ENCODE peak calls at places on chromosomes 5 and 9, in seven cellular contexts. U is CD4-positive, CD25-positive, alpha-beta regulatory T cell; B is lung; F is left ventricle myocardium inferior; Z is caudate nucleus; I is IMR-90; J is heart left ventricle. O is an unnamed sample.

GRCh38 chr5:176545737-176546509 is 3.2 kb upstream of the CDHR2 start:
- DNase-seq in U (no peak), B (no peak), F (no peak), Z (no peak), I (no peak), J (no peak), O (peak)

GRCh38 chr9:33719581-33720374 is 75.6 kb upstream of the PRSS3 start:
- DNase-seq in U (no peak), B (no peak), F (peak), Z (no peak), I (no peak), J (no peak), O (no peak)

GRCh38 chr5:87302061-87302460 is 34.4 kb downstream of the RASA1 start:
- DNase-seq in U (no peak), B (no peak), F (no peak), Z (no peak), I (peak), J (no peak), O (peak)

GRCh38 chr9:4769321-4770080 is 23.2 kb upstream of the RCL1 start:
- DNase-seq in U (no peak), B (no peak), F (no peak), Z (no peak), I (peak), J (no peak), O (peak)

GRCh38 chr5:111953351-111954127 is 196.5 kb upstream of the NREP start:
- DNase-seq in U (no peak), B (no peak), F (no peak), Z (no peak), I (peak), J (no peak), O (no peak)

GRCh38 chr5:126552614-126553013 is 42.4 kb downstream of the ALDH7A1 start:
- DNase-seq in U (no peak), B (no peak), F (no peak), Z (no peak), I (peak), J (no peak), O (no peak)

GRCh38 chr5:1167728-1168709 is 33.4 kb upstream of the SLC6A19 start:
- DNase-seq in U (peak), B (peak), F (peak), Z (peak), I (peak), J (peak), O (no peak)

GRCh38 chr9:114786251-114786650 is 19.6 kb downstream of the TNFSF15 start:
- DNase-seq in U (no peak), B (no peak), F (no peak), Z (no peak), I (no peak), J (no peak), O (no peak)

GRCh38 chr5:172881691-172882370 is 47.8 kb downstream of the ERGIC1 start:
- DNase-seq in U (no peak), B (no peak), F (no peak), Z (no peak), I (peak), J (no peak), O (no peak)

GRCh38 chr5:7856855-7857254 is 5.9 kb upstream of the CFAP90 start:
- DNase-seq in U (no peak), B (no peak), F (no peak), Z (peak), I (peak), J (peak), O (no peak)

GRCh38 chr5:94316916-94317838 is 301.2 kb downstream of the KIAA0825 start:
- DNase-seq in U (no peak), B (no peak), F (no peak), Z (no peak), I (peak), J (no peak), O (no peak)

GRCh38 chr5:95924720-95925119 is 36.9 kb downstream of the ELL2 start:
- DNase-seq in U (no peak), B (no peak), F (no peak), Z (no peak), I (peak), J (no peak), O (peak)

GRCh38 chr5:158679221-158679641 is 420.5 kb downstream of the EBF1 start:
- DNase-seq in U (no peak), B (no peak), F (no peak), Z (no peak), I (no peak), J (no peak), O (no peak)

GRCh38 chr9:95516736-95517558 is at the start of gene PTCH1:
- DNase-seq in U (no peak), B (no peak), F (peak), Z (no peak), I (peak), J (peak), O (no peak)

GRCh38 chr5:120771181-120771580 is 307.1 kb downstream of the PRR16 start:
- DNase-seq in U (no peak), B (no peak), F (no peak), Z (no peak), I (peak), J (no peak), O (no peak)

GRCh38 chr5:139962445-139962844 is 80.7 kb downstream of the NRG2 start:
- DNase-seq in U (no peak), B (peak), F (no peak), Z (no peak), I (no peak), J (no peak), O (no peak)

GRCh38 chr9:126519660-126520425 is 93.9 kb upstream of the LMX1B start:
- DNase-seq in U (no peak), B (no peak), F (no peak), Z (no peak), I (no peak), J (no peak), O (no peak)

GRCh38 chr5:43773032-43773830 is 170.3 kb downstream of the NNT start:
- DNase-seq in U (no peak), B (no peak), F (no peak), Z (no peak), I (peak), J (no peak), O (peak)

GRCh38 chr9:133732351-133733073 is 5.6 kb downstream of the SARDH start:
- DNase-seq in U (no peak), B (no peak), F (no peak), Z (no peak), I (no peak), J (no peak), O (no peak)

GRCh38 chr9:70389642-70390266 is 24.7 kb downstream of the KLF9 start:
- DNase-seq in U (no peak), B (no peak), F (no peak), Z (no peak), I (peak), J (no peak), O (no peak)

GRCh38 chr9:99052849-99053715 is 51.8 kb upstream of the TGFBR1 start:
- DNase-seq in U (no peak), B (no peak), F (no peak), Z (peak), I (no peak), J (no peak), O (no peak)

GRCh38 chr5:176387384-176387925 is 943 bp downstream of the NOP16 start:
- DNase-seq in U (no peak), B (no peak), F (no peak), Z (no peak), I (no peak), J (no peak), O (no peak)

GRCh38 chr9:69391946-69392345 is 66.9 kb downstream of the ENTREP1 start:
- DNase-seq in U (no peak), B (no peak), F (no peak), Z (peak), I (no peak), J (peak), O (no peak)

GRCh38 chr5:157464518-157465171 is 4.6 kb downstream of the NIPAL4 start:
- DNase-seq in U (no peak), B (peak), F (no peak), Z (no peak), I (peak), J (no peak), O (peak)

GRCh38 chr5:56412601-56413379 is 179.7 kb upstream of the ANKRD55 start:
- DNase-seq in U (no peak), B (no peak), F (peak), Z (peak), I (no peak), J (peak), O (no peak)

GRCh38 chr5:44774279-44774880 is 34.4 kb upstream of the MRPS30 start:
- DNase-seq in U (no peak), B (no peak), F (no peak), Z (no peak), I (peak), J (no peak), O (no peak)

GRCh38 chr9:114837923-114838322 is 32.1 kb upstream of the TNFSF15 start:
- DNase-seq in U (no peak), B (no peak), F (no peak), Z (no peak), I (peak), J (no peak), O (no peak)

GRCh38 chr5:59789197-59789596 is 104.3 kb downstream of the PDE4D start:
- DNase-seq in U (no peak), B (no peak), F (no peak), Z (no peak), I (no peak), J (no peak), O (no peak)

GRCh38 chr5:110099562-110099961 is 409.8 kb downstream of the MAN2A1 start:
- DNase-seq in U (no peak), B (no peak), F (no peak), Z (no peak), I (no peak), J (no peak), O (no peak)

GRCh38 chr5:10808347-10809212 is 47.5 kb upstream of the DAP start:
- DNase-seq in U (no peak), B (no peak), F (no peak), Z (no peak), I (no peak), J (no peak), O (no peak)

DNA sequence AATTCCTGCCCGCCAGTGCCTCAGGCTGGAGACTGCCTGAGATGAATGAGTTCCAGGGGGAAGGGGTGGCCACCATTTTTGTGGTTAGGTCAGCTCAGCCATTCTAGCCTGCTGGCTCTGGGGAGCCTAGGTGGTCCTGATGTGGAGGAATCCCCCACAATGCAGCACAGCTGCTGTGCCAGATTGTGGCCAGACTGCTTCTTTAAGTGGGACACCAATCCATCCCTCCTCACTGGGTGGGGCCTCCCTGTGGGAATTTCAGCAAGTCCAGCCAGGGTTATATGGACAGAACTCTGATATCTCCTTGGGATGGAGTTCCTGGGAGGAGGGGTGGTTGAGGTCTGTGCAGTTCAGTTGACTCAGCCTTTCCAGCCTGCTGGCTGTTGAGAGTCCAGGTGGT is 51.2 kb upstream of the DAP start:
- DNase-seq in U (no peak), B (no peak), F (no peak), Z (no peak), I (no peak), J (no peak), O (no peak)
- H3K27ac ChIP-seq in U (no peak), B (no peak), F (no peak), Z (no peak), I (no peak), J (no peak), O (no peak)

DNA sequence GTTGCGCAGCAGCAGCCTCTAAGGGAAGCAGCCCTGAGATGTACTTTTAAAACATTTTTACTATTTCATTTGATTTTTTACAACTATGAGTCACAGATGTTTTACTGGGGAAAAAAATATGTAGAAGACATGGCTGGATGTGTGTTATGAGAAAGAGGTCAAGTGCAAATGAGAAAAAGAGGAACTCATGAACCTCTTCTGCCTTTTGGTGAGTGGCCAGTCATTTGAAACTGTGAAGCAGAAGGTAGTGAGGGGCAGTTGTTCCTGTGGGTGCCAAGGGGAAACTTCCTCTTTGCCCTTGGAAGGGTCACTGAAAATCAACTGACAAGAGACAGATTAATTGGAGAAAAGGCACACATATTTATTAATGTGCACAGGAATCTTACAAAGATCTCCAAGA is 31.3 kb upstream of the SYK start:
- DNase-seq in U (no peak), B (no peak), F (no peak), Z (no peak), I (no peak), J (no peak), O (no peak)
- H3K27ac ChIP-seq in U (no peak), B (no peak), F (no peak), Z (no peak), I (no peak), J (no peak), O (no peak)

GRCh38 chr5:168328804-168329203 is 37.4 kb downstream of the WWC1 start:
- DNase-seq in U (no peak), B (peak), F (no peak), Z (no peak), I (peak), J (no peak), O (no peak)

GRCh38 chr5:168327019-168327421 is 35.6 kb downstream of the WWC1 start:
- DNase-seq in U (no peak), B (no peak), F (no peak), Z (no peak), I (peak), J (no peak), O (no peak)

GRCh38 chr5:168329302-168329701 is 37.9 kb downstream of the WWC1 start:
- DNase-seq in U (no peak), B (no peak), F (no peak), Z (no peak), I (peak), J (no peak), O (no peak)

GRCh38 chr5:168327451-168327850 is 36.0 kb downstream of the WWC1 start:
- DNase-seq in U (no peak), B (no peak), F (no peak), Z (no peak), I (no peak), J (no peak), O (no peak)

DNA sequence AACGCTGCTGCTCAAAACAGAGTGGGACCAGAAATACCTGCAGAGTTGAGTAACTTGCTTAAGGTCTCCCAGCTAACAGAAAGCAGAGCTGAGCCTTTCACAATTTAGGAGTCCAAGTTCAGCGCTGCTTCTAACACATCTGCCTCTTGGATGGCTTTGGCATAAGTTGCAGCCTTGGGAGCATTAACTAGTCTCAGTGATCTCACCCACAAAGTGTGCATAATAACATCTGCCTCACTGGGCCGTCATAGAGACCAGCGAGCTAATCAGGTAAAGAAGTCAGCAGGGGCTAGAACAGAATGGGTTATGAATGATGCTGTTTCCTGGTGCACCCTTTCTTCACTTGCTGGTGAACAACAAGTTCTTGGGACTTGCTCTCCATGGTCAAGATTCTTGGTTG is 36.5 kb downstream of the WWC1 start:
- DNase-seq in U (no peak), B (no peak), F (no peak), Z (no peak), I (peak), J (no peak), O (no peak)
- H3K27ac ChIP-seq in U (no peak), B (peak), F (no peak), Z (no peak), I (no peak), J (no peak), O (no peak)

DNA sequence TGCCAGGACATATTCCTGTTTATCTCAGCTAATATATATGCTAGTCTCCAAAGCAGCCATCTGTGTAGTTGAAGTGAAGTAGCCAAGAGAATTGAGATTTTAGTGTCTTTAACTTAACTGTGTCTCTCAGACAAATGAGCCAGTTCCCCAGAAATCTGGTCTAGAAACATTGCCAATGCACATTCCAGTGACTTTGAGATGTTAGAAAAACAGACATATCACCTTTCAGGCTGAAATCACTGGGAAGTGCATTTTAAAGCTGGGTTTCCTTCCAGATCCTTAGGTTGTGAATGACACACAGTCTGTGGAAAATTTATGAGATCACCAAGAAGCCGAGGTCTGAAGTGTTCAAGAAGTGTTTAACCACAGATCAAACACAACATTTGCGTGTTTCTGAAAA is 114.6 kb downstream of the MTX3 start:
- DNase-seq in U (no peak), B (no peak), F (no peak), Z (no peak), I (peak), J (no peak), O (no peak)
- H3K27ac ChIP-seq in U (no peak), B (no peak), F (peak), Z (no peak), I (no peak), J (peak), O (no peak)

GRCh38 chr5:153632748-153633290 is 142.3 kb downstream of the GRIA1 start:
- DNase-seq in U (no peak), B (no peak), F (no peak), Z (no peak), I (peak), J (no peak), O (peak)
- H3K27ac ChIP-seq in U (no peak), B (no peak), F (no peak), Z (no peak), I (no peak), J (no peak), O (peak)

O was measured in epithelial cell of prostate.